ENCODE peak calls at places on chromosomes 1 and 21, in six cellular contexts. Z is HepG2, A is A549, Y is K562, X is GM12878, B is SK-N-SH. D is an unnamed sample.

GRCh38 chr1:64933296-64934070 is 32.9 kb downstream of the JAK1 start:
- DNase-seq in Z (no peak), A (peak), Y (no peak), X (no peak), B (no peak), D (peak)

GRCh38 chr21:42878678-42878992 is 704 bp downstream of the WDR4 start:
- DNase-seq in Z (no peak), A (no peak), Y (no peak), X (no peak), B (no peak), D (no peak)

GRCh38 chr1:216691710-216692109 is 31.5 kb downstream of the ESRRG start:
- DNase-seq in Z (no peak), A (no peak), Y (no peak), X (no peak), B (no peak), D (no peak)

GRCh38 chr1:197915797-197916686 is 1.1 kb upstream of the LHX9 start:
- DNase-seq in Z (peak), A (peak), Y (peak), X (no peak), B (peak), D (peak)

GRCh38 chr1:204568576-204569206 is 52.5 kb downstream of the MDM4 start:
- DNase-seq in Z (no peak), A (no peak), Y (no peak), X (no peak), B (no peak), D (no peak)

GRCh38 chr1:167489581-167490340 is 28.6 kb downstream of the CD247 start:
- DNase-seq in Z (no peak), A (no peak), Y (no peak), X (no peak), B (no peak), D (no peak)

GRCh38 chr21:41365377-41366107 is 3.7 kb downstream of the MX2 start:
- DNase-seq in Z (no peak), A (no peak), Y (no peak), X (no peak), B (no peak), D (no peak)

GRCh38 chr1:44630116-44630515 is 44.2 kb downstream of the TMEM53 start:
- DNase-seq in Z (no peak), A (no peak), Y (no peak), X (no peak), B (no peak), D (peak)

GRCh38 chr1:41741244-41741643 is 177.5 kb downstream of the HIVEP3 start:
- DNase-seq in Z (no peak), A (no peak), Y (no peak), X (no peak), B (no peak), D (no peak)

GRCh38 chr1:212207822-212208520 is 77.2 kb upstream of the PPP2R5A start:
- DNase-seq in Z (no peak), A (no peak), Y (no peak), X (no peak), B (no peak), D (no peak)

GRCh38 chr1:207666342-207666741 is 21.4 kb downstream of the CR1L start:
- DNase-seq in Z (no peak), A (no peak), Y (no peak), X (no peak), B (no peak), D (no peak)

GRCh38 chr1:16334655-16335340 is 17.5 kb downstream of the FBXO42 start:
- DNase-seq in Z (peak), A (peak), Y (no peak), X (no peak), B (no peak), D (no peak)

GRCh38 chr1:84013708-84014107 is 14.8 kb upstream of the TTLL7 start:
- DNase-seq in Z (no peak), A (no peak), Y (no peak), X (no peak), B (no peak), D (no peak)

GRCh38 chr1:154342836-154343472 is 17.6 kb downstream of the ATP8B2 start:
- DNase-seq in Z (no peak), A (no peak), Y (no peak), X (no peak), B (no peak), D (no peak)

GRCh38 chr21:33924766-33925100 is 9.1 kb upstream of the ATP5PO start:
- DNase-seq in Z (no peak), A (no peak), Y (no peak), X (no peak), B (peak), D (no peak)

GRCh38 chr1:37036667-37037053 is 2.3 kb upstream of the GRIK3 start:
- DNase-seq in Z (no peak), A (no peak), Y (no peak), X (no peak), B (no peak), D (no peak)

GRCh38 chr21:28485301-28486022 is 507.2 kb downstream of the LTN1 start:
- DNase-seq in Z (no peak), A (no peak), Y (no peak), X (no peak), B (no peak), D (peak)

GRCh38 chr1:59539961-59540681 is 243.2 kb downstream of the FGGY start:
- DNase-seq in Z (no peak), A (no peak), Y (no peak), X (no peak), B (no peak), D (no peak)

GRCh38 chr1:220511183-220511582 is 16.8 kb upstream of the MARK1 start:
- DNase-seq in Z (no peak), A (no peak), Y (no peak), X (no peak), B (no peak), D (no peak)

GRCh38 chr1:240611619-240612490 is at the start of gene GREM2:
- DNase-seq in Z (no peak), A (peak), Y (no peak), X (no peak), B (peak), D (peak)

GRCh38 chr21:41283211-41283818 is 33.3 kb upstream of the FAM3B start:
- DNase-seq in Z (peak), A (peak), Y (peak), X (peak), B (peak), D (peak)

GRCh38 chr1:33123266-33123665 is 42.3 kb downstream of the AZIN2 start:
- DNase-seq in Z (no peak), A (no peak), Y (no peak), X (no peak), B (no peak), D (no peak)

GRCh38 chr1:158527190-158527815 is 26.9 kb downstream of the OR6Y1 start:
- DNase-seq in Z (peak), A (peak), Y (peak), X (no peak), B (peak), D (peak)

GRCh38 chr1:71413441-71414170 is 332.8 kb upstream of the ZRANB2 start:
- DNase-seq in Z (no peak), A (no peak), Y (no peak), X (no peak), B (no peak), D (no peak)

GRCh38 chr1:19682257-19682656 is 17.6 kb downstream of the HTR6 start:
- DNase-seq in Z (no peak), A (no peak), Y (peak), X (no peak), B (peak), D (peak)

GRCh38 chr1:161439280-161440232 is 65.7 kb upstream of the FCGR2A start:
- DNase-seq in Z (no peak), A (peak), Y (peak), X (no peak), B (peak), D (peak)

GRCh38 chr1:24075946-24076345 is 36.0 kb downstream of the MYOM3 start:
- DNase-seq in Z (no peak), A (no peak), Y (no peak), X (no peak), B (no peak), D (no peak)

GRCh38 chr1:2969011-2969869 is 52.0 kb upstream of the ACTRT2 start:
- DNase-seq in Z (no peak), A (no peak), Y (no peak), X (no peak), B (no peak), D (no peak)

GRCh38 chr1:216944864-216945505 is 221.8 kb upstream of the ESRRG start:
- DNase-seq in Z (no peak), A (no peak), Y (no peak), X (no peak), B (no peak), D (no peak)

GRCh38 chr1:233254039-233254362 is 41.5 kb downstream of the PCNX2 start:
- DNase-seq in Z (no peak), A (no peak), Y (no peak), X (no peak), B (no peak), D (peak)

GRCh38 chr1:171801395-171801990 is 20.0 kb downstream of the METTL13 start:
- DNase-seq in Z (peak), A (peak), Y (peak), X (no peak), B (peak), D (peak)

GRCh38 chr1:26889580-26890466 is at the start of gene GPN2:
- DNase-seq in Z (peak), A (peak), Y (peak), X (peak), B (peak), D (peak)

GRCh38 chr1:100261686-100262085 is 4.3 kb upstream of the RTCA start:
- DNase-seq in Z (no peak), A (no peak), Y (no peak), X (no peak), B (no peak), D (no peak)

GRCh38 chr1:28512058-28512611 is 6.3 kb downstream of the RCC1 start:
- DNase-seq in Z (no peak), A (peak), Y (peak), X (no peak), B (no peak), D (peak)
- TF ChIP-seq SMC3 in Z (no peak), A (no peak), Y (no peak), X (no peak), B (no peak), D (no peak)

DNA sequence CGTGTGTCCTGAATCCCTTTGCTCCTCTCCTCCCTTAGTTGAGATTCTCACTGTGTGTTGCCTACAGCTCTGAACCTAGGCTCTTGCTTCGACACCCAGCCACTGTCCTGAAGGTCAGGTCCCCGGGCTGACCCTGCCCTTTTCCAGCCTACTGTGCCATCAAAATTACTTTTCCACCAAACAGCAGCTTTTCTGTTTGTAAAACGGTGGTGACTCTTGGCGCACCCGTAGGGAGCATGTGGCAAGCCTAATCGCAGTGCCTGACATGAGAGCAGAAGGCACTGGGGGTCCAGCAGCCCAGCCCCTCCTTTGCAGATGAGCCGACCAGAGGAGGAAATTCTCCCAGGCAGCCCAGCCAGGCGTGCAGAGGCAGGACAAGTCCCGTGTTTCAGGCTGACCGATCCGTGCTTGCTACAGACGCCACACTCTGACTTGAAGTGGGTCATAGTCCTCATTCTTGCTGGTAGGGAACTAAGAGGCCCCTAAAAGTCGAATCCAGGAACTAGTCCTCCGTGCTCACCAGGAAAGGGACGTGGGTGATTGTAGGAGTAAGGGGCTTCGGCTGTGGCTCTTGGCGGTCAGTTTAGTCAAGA is 6.8 kb downstream of the GPR137B start:
- DNase-seq in Z (no peak), A (no peak), Y (no peak), X (no peak), B (no peak), D (no peak)
- TF ChIP-seq SMC3 in Z (no peak), A (no peak), Y (no peak), X (no peak), B (no peak), D (no peak)

GRCh38 chr21:45022348-45022675 is 52.1 kb upstream of the ADARB1 start:
- DNase-seq in Z (no peak), A (no peak), Y (no peak), X (no peak), B (no peak), D (no peak)

GRCh38 chr21:45019887-45020537 is 54.4 kb upstream of the ADARB1 start:
- DNase-seq in Z (no peak), A (no peak), Y (no peak), X (no peak), B (no peak), D (no peak)

GRCh38 chr21:45021428-45022347 is 52.7 kb upstream of the ADARB1 start:
- DNase-seq in Z (peak), A (no peak), Y (no peak), X (no peak), B (no peak), D (no peak)

GRCh38 chr21:45020629-45021427 is 53.6 kb upstream of the ADARB1 start:
- DNase-seq in Z (no peak), A (no peak), Y (no peak), X (no peak), B (no peak), D (no peak)

GRCh38 chr21:45022736-45023135 is 51.6 kb upstream of the ADARB1 start:
- DNase-seq in Z (no peak), A (no peak), Y (no peak), X (no peak), B (no peak), D (no peak)
- TF ChIP-seq SMC3 in Z (no peak), A (no peak), Y (no peak), X (no peak), B (no peak), D (no peak)

DNA sequence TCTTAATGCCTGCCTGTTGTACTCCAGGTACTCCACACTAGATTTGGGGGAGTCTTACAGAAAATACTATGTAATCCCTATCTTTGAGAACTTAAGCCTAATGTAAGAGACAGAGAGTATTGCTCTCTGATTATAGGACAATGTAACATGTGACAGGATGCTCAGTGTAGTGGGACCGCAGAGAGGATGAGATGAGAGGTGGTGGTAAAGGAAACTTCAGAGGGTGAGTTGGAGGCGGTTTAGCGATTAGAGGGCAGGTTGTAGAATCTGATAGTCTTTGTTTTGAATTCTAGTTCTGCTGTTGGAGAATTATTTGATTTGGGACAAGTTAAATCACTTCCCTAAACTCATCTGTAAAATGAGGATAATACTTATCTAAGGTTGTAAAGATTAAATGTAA is 5.4 kb downstream of the SOAT1 start:
- DNase-seq in Z (no peak), A (no peak), Y (no peak), X (peak), B (no peak), D (no peak)
- TF ChIP-seq SMC3 in Z (no peak), A (no peak), Y (no peak), X (no peak), B (no peak), D (no peak)